ENCODE peak calls at places on chromosomes 1 and 21, in seven cellular contexts. C is heart left ventricle, A is breast epithelium, N is GM12878, X is stomach, W is transverse colon, G is thyroid gland. Q is an unnamed sample.

GRCh38 chr1:26706315-26706714 is 10.5 kb downstream of the ARID1A start:
- DNase-seq in C (no peak), A (no peak), N (no peak), X (no peak), W (peak; percentile 33), G (peak; percentile 37), Q (no peak)

GRCh38 chr1:224510880-224511645 is 76.5 kb upstream of the WDR26 start:
- DNase-seq in C (no peak), A (no peak), N (no peak), X (no peak), W (no peak), G (no peak), Q (no peak)

GRCh38 chr1:23530089-23530749 is 814 bp downstream of the E2F2 start:
- DNase-seq in C (no peak), A (no peak), N (no peak), X (no peak), W (peak; percentile 38), G (no peak), Q (no peak)

GRCh38 chr1:36343651-36344394 is 20.4 kb upstream of the EVA1B start:
- DNase-seq in C (no peak), A (no peak), N (no peak), X (no peak), W (no peak), G (peak; percentile 24), Q (no peak)

GRCh38 chr21:42997053-42997452 is 22.7 kb downstream of the PKNOX1 start:
- DNase-seq in C (peak; percentile 52), A (no peak), N (no peak), X (no peak), W (peak; percentile 41), G (no peak), Q (no peak)

GRCh38 chr1:61539720-61540462 is 185.1 kb downstream of the TM2D1 start:
- DNase-seq in C (no peak), A (no peak), N (no peak), X (no peak), W (no peak), G (peak; percentile 3), Q (no peak)

GRCh38 chr1:227314014-227314848 is 4.1 kb downstream of the CDC42BPA start:
- DNase-seq in C (no peak), A (no peak), N (no peak), X (no peak), W (no peak), G (no peak), Q (no peak)

GRCh38 chr1:160646192-160646591 is 652 bp downstream of the SLAMF1 start:
- DNase-seq in C (no peak), A (no peak), N (no peak), X (no peak), W (no peak), G (no peak), Q (no peak)

GRCh38 chr1:21894034-21894881 is 42.9 kb downstream of the HSPG2 start:
- DNase-seq in C (no peak), A (no peak), N (no peak), X (no peak), W (no peak), G (no peak), Q (no peak)

GRCh38 chr1:241848680-241849344 is 808 bp downstream of the EXO1 start:
- DNase-seq in C (no peak), A (no peak), N (no peak), X (no peak), W (no peak), G (no peak), Q (no peak)

GRCh38 chr1:247172956-247173355 is 1.1 kb upstream of the ZNF124 start:
- DNase-seq in C (no peak), A (no peak), N (peak; percentile 19), X (no peak), W (no peak), G (no peak), Q (no peak)

GRCh38 chr1:233010164-233010563 is 59.8 kb downstream of the NTPCR start:
- DNase-seq in C (no peak), A (no peak), N (no peak), X (no peak), W (no peak), G (no peak), Q (no peak)

GRCh38 chr21:17501107-17502006 is 11.5 kb upstream of the CXADR start:
- DNase-seq in C (no peak), A (no peak), N (no peak), X (no peak), W (no peak), G (no peak), Q (no peak)

DNA sequence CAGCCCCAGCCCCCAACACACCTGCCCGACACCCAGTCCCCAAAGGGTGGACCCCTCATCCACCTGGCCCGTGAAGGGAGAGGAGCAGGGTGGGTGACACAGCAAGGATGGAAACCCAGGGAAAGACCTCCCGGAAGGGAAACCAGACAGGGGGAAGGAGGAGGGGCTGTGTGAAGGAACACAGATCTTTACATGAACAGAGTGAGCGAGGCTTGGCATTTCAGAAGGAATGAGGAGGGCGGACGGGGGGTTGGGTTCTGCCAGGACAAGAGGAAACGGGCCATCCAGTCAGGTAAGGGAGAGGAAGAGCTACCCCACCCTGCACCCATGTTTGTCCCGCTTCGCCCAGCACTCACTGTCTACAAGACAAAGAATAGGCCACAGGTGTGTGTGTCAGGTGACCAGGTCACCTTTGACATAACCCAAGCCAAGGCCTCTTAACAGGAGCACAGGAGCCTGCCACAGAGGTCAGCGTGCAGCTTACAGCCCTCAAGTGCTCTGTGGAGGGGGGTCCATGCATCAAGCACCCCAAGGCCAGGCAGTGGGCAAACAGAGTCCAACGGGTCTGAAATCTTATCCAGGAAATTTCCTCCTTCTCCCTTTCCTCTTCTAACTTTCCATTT is 18.0 kb upstream of the PRDM15 start:
- DNase-seq in C (no peak), A (no peak), N (no peak), X (no peak), W (no peak), G (no peak), Q (no peak)
- H3K27ac ChIP-seq in C (no peak overlapping the region), A (no peak overlapping the region), N (no peak overlapping the region), X (no peak overlapping the region), W (no peak overlapping the region), G (no peak overlapping the region), Q (no peak overlapping the region)

DNA sequence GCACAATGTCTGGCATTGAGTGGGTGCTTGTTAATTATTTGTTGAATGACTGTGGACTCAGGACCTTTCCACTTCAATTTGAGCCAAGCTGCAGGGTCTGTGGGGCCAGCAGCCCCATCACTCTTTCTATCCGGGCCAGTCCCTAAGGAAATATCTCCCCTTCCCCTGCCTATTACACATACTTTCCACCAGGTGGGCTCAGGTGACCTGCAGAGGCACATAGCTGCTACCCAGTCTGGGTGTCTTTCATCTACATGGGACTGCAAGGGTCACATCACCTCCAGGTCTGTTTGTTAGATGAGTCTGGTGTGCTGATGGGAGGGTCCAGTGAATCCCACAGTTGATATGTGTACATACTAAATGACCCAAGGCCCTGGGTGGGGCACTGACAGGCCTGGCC is 59.6 kb upstream of the KDM4A start:
- DNase-seq in C (no peak), A (no peak), N (no peak), X (no peak), W (no peak), G (no peak), Q (no peak)
- TF ChIP-seq CTCF in C (no peak), A (peak; percentile 9), N (no peak), X (no peak), W (no peak), G (no peak), Q (no peak)

GRCh38 chr1:204829133-204829532 is 41.5 kb upstream of the NFASC start:
- DNase-seq in C (no peak), A (no peak), N (no peak), X (no peak), W (no peak), G (no peak), Q (no peak)

GRCh38 chr1:204834752-204835151 is 35.9 kb upstream of the NFASC start:
- DNase-seq in C (no peak), A (no peak), N (no peak), X (no peak), W (no peak), G (no peak), Q (no peak)

GRCh38 chr1:204834329-204834728 is 36.3 kb upstream of the NFASC start:
- DNase-seq in C (no peak), A (no peak), N (no peak), X (no peak), W (no peak), G (no peak), Q (no peak)

GRCh38 chr1:204828352-204828850 is 42.3 kb upstream of the NFASC start:
- DNase-seq in C (peak; percentile 78), A (no peak), N (no peak), X (peak; percentile 48), W (peak; percentile 71), G (peak; percentile 27), Q (no peak)

DNA sequence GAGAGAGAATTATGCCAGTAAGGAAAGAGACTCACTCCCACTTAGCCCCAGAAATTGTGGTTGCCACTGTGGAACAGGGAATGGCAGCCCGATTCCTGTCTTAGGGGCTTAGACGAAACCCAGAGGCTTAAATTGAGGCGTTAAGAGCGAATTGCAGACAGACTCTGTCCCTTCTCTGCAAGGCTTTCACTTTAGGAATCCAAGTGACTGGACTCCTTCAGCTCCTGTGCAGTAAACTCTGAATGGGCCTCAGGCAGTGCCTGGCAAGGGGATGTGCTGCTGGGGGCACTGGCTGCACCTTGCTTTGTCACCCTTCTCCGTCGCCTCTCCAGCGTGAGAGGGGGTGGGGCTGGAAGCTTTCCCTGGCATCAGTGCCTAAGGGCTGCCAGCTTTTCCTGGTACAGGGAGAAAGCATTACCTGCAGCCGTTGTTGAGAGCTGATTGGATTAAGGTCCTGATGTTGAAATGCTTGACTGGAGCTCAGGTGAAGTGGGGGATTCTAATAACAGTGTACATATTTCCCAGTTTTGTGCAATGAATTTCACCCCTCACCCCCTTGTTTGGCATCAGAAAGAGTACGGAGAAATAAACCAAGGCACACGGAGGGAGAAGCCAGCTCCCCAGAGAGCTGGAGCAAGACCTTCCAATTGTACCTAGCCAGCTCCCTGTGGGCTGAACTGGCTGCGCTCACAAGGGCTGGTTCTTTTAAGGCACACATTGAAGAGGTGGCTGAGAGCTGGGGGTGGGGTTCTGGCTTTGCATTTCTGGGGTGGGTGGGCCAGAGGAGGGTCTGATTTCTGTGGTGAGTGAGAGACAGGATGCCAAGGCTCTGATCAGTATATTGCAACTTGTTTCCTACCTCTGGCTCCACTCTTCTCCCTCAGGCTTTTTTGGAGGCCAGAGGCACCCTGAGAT is 39.7 kb upstream of the NFASC start:
- DNase-seq in C (no peak), A (no peak), N (no peak), X (no peak), W (no peak), G (no peak), Q (no peak)
- TF ChIP-seq POLR2A in C (no peak), A (no peak), N (no peak), X (no peak), W (no peak), G (no peak), Q (no peak)

GRCh38 chr1:93569479-93569878 is 112.2 kb downstream of the BCAR3 start:
- DNase-seq in C (no peak), A (no peak), N (no peak), X (no peak), W (no peak), G (no peak), Q (no peak)

GRCh38 chr1:93565496-93566221 is 116.0 kb downstream of the BCAR3 start:
- DNase-seq in C (no peak), A (no peak), N (no peak), X (no peak), W (no peak), G (no peak), Q (no peak)

GRCh38 chr1:93566227-93566626 is 115.4 kb downstream of the BCAR3 start:
- DNase-seq in C (no peak), A (no peak), N (no peak), X (no peak), W (no peak), G (no peak), Q (no peak)

GRCh38 chr1:93571623-93572310 is 109.9 kb downstream of the BCAR3 start:
- DNase-seq in C (no peak), A (no peak), N (no peak), X (no peak), W (no peak), G (no peak), Q (no peak)

GRCh38 chr1:93567255-93567918 is 114.2 kb downstream of the BCAR3 start:
- DNase-seq in C (no peak), A (no peak), N (no peak), X (no peak), W (no peak), G (peak; percentile 45), Q (no peak)
- H3K27ac ChIP-seq in C (peak overlapping the region; percentile 59), A (peak overlapping the region; percentile 87), N (no peak overlapping the region), X (peak overlapping the region; percentile 21), W (no peak overlapping the region), G (peak overlapping the region; percentile 62), Q (peak overlapping the region; percentile 53)